ENCODE peak calls at places on chromosomes 5 and 9, in nine cellular contexts. S, Z, C, I, W, Y, O, Q and U are unnamed samples. For H3K27me3, the result is how much of the 10 kb centered on the place peaks cover.

GRCh38 chr9:98860871-98861293 is 53.4 kb downstream of the GALNT12 start:
- DNase-seq in S (no peak), Z (peak), C (no peak), I (peak), W (peak), Y (no peak), O (peak), Q (peak), U (peak)

GRCh38 chr5:93359296-93359957 is 221.6 kb downstream of the NR2F1-AS1 start:
- DNase-seq in S (no peak), Z (peak), C (no peak), I (peak), W (no peak), Y (no peak), O (no peak), Q (no peak), U (peak)

GRCh38 chr9:133238851-133239532 is 29.9 kb upstream of the OBP2B start:
- DNase-seq in S (peak), Z (peak), C (peak), I (peak), W (peak), Y (peak), O (no peak), Q (peak), U (peak)

GRCh38 chr5:170219615-170220014 is 13.2 kb upstream of the C5orf58 start:
- DNase-seq in S (no peak), Z (peak), C (no peak), I (peak), W (no peak), Y (no peak), O (no peak), Q (no peak), U (peak)

GRCh38 chr9:99135498-99135897 is 30.6 kb downstream of the TGFBR1 start:
- DNase-seq in S (no peak), Z (no peak), C (no peak), I (no peak), W (no peak), Y (no peak), O (no peak), Q (no peak), U (no peak)

GRCh38 chr9:109556061-109556460 is 58.0 kb upstream of the PTPN3 start:
- DNase-seq in S (no peak), Z (peak), C (no peak), I (no peak), W (no peak), Y (no peak), O (no peak), Q (no peak), U (no peak)

GRCh38 chr9:72399391-72399790 is 34.4 kb upstream of the ZFAND5 start:
- DNase-seq in S (no peak), Z (no peak), C (no peak), I (no peak), W (no peak), Y (no peak), O (no peak), Q (no peak), U (no peak)

GRCh38 chr9:86126998-86127972 is 27.9 kb upstream of the GOLM1 start:
- DNase-seq in S (peak), Z (peak), C (peak), I (peak), W (no peak), Y (no peak), O (no peak), Q (peak), U (peak)

GRCh38 chr9:71980266-71981018 is 69.0 kb downstream of the C9orf85 start:
- DNase-seq in S (no peak), Z (no peak), C (no peak), I (no peak), W (no peak), Y (no peak), O (no peak), Q (no peak), U (no peak)

GRCh38 chr9:35568196-35568595 is 36.9 kb upstream of the TESK1 start:
- DNase-seq in S (no peak), Z (no peak), C (no peak), I (no peak), W (no peak), Y (no peak), O (no peak), Q (no peak), U (no peak)

GRCh38 chr5:132747693-132748440 is 641 bp downstream of the CCNI2 start:
- DNase-seq in S (peak), Z (no peak), C (no peak), I (no peak), W (no peak), Y (no peak), O (no peak), Q (no peak), U (no peak)

GRCh38 chr5:150613991-150614650 is 26.3 kb upstream of the SYNPO start:
- DNase-seq in S (peak), Z (no peak), C (no peak), I (no peak), W (no peak), Y (no peak), O (no peak), Q (peak), U (no peak)

GRCh38 chr9:104836235-104836634 is 72.3 kb downstream of the NIPSNAP3B start:
- DNase-seq in S (no peak), Z (peak), C (no peak), I (peak), W (peak), Y (no peak), O (no peak), Q (no peak), U (no peak)

GRCh38 chr5:67163231-67163756 is 33.3 kb downstream of the CD180 start:
- DNase-seq in S (no peak), Z (no peak), C (no peak), I (no peak), W (no peak), Y (no peak), O (no peak), Q (no peak), U (no peak)

GRCh38 chr9:137829260-137829996 is 48.2 kb upstream of the CACNA1B start:
- DNase-seq in S (no peak), Z (no peak), C (no peak), I (no peak), W (no peak), Y (no peak), O (no peak), Q (no peak), U (no peak)

GRCh38 chr5:129067745-129068144 is 26.8 kb upstream of the ISOC1 start:
- DNase-seq in S (no peak), Z (no peak), C (no peak), I (no peak), W (no peak), Y (no peak), O (no peak), Q (no peak), U (no peak)

GRCh38 chr5:180618830-180619562 is 27.7 kb upstream of the SCGB3A1 start:
- DNase-seq in S (peak), Z (no peak), C (no peak), I (peak), W (peak), Y (peak), O (no peak), Q (no peak), U (peak)

GRCh38 chr9:79221084-79221483 is 350.7 kb upstream of the TLE4 start:
- DNase-seq in S (no peak), Z (peak), C (no peak), I (peak), W (no peak), Y (no peak), O (no peak), Q (no peak), U (peak)

GRCh38 chr5:127849436-127849835 is 146.2 kb downstream of the CCDC192 start:
- DNase-seq in S (no peak), Z (peak), C (no peak), I (no peak), W (no peak), Y (no peak), O (no peak), Q (no peak), U (no peak)

GRCh38 chr5:55481293-55481900 is 53.4 kb downstream of the PLPP1 start:
- DNase-seq in S (no peak), Z (no peak), C (no peak), I (no peak), W (no peak), Y (no peak), O (no peak), Q (no peak), U (no peak)

GRCh38 chr5:58366461-58366860 is 93.4 kb downstream of the PLK2 start:
- DNase-seq in S (no peak), Z (peak), C (no peak), I (peak), W (no peak), Y (no peak), O (no peak), Q (no peak), U (peak)

GRCh38 chr9:88536951-88537742 is 2.2 kb downstream of the NXNL2 start:
- DNase-seq in S (no peak), Z (peak), C (no peak), I (no peak), W (no peak), Y (no peak), O (no peak), Q (peak), U (no peak)

GRCh38 chr5:150999704-151000452 is 20.5 kb upstream of the GPX3 start:
- DNase-seq in S (peak), Z (peak), C (no peak), I (peak), W (no peak), Y (no peak), O (peak), Q (peak), U (peak)

GRCh38 chr5:27328480-27328879 is 290.1 kb upstream of the CDH9 start:
- DNase-seq in S (no peak), Z (peak), C (peak), I (peak), W (no peak), Y (no peak), O (no peak), Q (no peak), U (peak)

GRCh38 chr5:16418471-16418922 is 47.1 kb downstream of the ZNF622 start:
- DNase-seq in S (no peak), Z (no peak), C (no peak), I (no peak), W (peak), Y (no peak), O (no peak), Q (peak), U (no peak)

GRCh38 chr5:149256451-149256850 is 15.2 kb upstream of the AFAP1L1 start:
- DNase-seq in S (no peak), Z (peak), C (no peak), I (peak), W (no peak), Y (no peak), O (no peak), Q (no peak), U (no peak)

GRCh38 chr9:90956026-90956810 is 154.6 kb downstream of the SYK start:
- DNase-seq in S (no peak), Z (no peak), C (no peak), I (peak), W (no peak), Y (no peak), O (peak), Q (no peak), U (peak)

GRCh38 chr5:106956901-106957300 is 713.8 kb downstream of the EFNA5 start:
- DNase-seq in S (no peak), Z (no peak), C (no peak), I (no peak), W (peak), Y (no peak), O (no peak), Q (no peak), U (no peak)

GRCh38 chr5:139808481-139809330 is 13.1 kb downstream of the PSD2 start:
- DNase-seq in S (peak), Z (peak), C (no peak), I (peak), W (no peak), Y (no peak), O (no peak), Q (peak), U (peak)

GRCh38 chr5:39015743-39016586 is 58.2 kb downstream of the RICTOR start:
- DNase-seq in S (no peak), Z (peak), C (peak), I (peak), W (peak), Y (no peak), O (no peak), Q (no peak), U (peak)

GRCh38 chr5:159099049-159099760 is 511 bp downstream of the EBF1 start:
- DNase-seq in S (peak), Z (peak), C (no peak), I (peak), W (peak), Y (no peak), O (no peak), Q (peak), U (no peak)

GRCh38 chr5:159097461-159098284 is 2.0 kb downstream of the EBF1 start:
- DNase-seq in S (peak), Z (no peak), C (no peak), I (peak), W (no peak), Y (peak), O (no peak), Q (peak), U (peak)

GRCh38 chr5:159096555-159097460 is 2.9 kb downstream of the EBF1 start:
- DNase-seq in S (no peak), Z (no peak), C (no peak), I (no peak), W (no peak), Y (no peak), O (no peak), Q (peak), U (no peak)

GRCh38 chr5:159100022-159100927 is 559 bp upstream of the EBF1 start:
- DNase-seq in S (peak), Z (peak), C (no peak), I (peak), W (peak), Y (no peak), O (peak), Q (peak), U (peak)

DNA sequence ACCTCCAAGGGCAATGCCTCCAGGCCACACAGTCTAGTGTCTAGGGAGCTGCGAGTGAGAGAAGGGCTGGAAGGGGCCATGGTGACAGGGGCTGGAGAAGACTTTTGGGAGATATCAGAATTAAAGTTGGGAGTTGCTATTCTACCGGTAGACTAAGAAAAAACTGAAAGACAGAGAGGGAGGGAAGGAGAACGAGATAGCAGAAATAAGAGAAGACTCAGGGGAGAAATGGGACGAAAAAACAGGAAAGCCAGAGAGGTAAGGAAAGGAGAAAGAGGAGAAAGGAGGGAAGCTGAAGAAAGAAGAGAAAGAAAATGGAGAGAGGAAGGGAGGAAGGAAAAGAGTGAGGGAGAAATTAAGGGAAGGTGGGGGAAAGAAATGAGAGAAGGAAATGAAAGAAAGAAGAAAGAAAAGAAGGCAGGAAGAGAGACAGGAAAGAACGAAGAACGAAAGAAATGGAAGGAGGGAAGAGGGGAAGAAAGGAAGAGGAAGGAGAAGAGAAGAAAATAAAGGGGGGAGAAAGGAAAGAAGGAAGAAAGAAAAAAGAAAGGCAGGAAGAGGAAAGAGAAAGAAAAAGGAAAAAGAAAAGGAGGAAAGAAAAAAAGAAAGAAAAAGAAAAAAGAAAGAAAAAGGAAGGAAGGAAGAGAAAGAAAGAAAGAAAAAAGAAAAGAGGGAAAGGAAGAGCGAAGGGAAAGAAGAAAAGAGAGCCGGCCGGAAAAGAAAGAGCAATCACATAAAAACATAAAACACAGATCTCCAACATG is 1.2 kb downstream of the EBF1 start:
- DNase-seq in S (no peak), Z (no peak), C (no peak), I (no peak), W (no peak), Y (no peak), O (no peak), Q (no peak), U (no peak)
- TF ChIP-seq CTCF in S (no peak), Z (no peak), C (no peak), I (no peak), W (no peak), Y (no peak), O (no peak), Q (no peak), U (no peak)

GRCh38 chr9:70043285-70043684 is 363 bp upstream of the MAMDC2 start:
- DNase-seq in S (no peak), Z (no peak), C (no peak), I (no peak), W (no peak), Y (no peak), O (no peak), Q (no peak), U (no peak)
- H3K4me3 ChIP-seq in S (peak), Z (no peak), C (no peak), I (no peak), W (no peak), Y (no peak), O (peak), Q (peak), U (peak)

DNA sequence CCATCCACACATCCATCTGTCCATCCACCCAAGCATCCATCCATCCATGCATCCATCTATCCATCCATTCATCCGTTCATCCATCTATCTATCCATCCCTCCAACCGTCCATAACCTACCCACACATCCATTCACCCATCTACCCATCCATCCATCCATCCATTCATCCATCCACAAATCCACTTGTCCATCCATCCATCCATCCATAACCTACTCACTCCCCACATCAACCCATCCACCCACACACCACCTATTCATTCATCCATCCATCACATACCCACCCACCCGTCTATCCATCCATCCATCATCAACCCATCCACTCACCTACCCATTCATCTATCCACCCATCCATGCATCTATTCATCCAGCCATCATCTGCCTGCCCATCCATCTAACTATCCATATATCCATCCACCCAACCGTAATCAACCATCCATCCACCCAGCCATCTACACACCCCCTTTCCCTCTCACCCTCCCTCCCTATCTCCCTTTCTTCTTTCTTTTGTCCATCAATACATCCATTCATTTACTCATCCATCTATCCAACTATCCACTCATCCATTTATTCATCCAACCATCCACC is 43.6 kb upstream of the CLPTM1L start:
- DNase-seq in S (no peak), Z (no peak), C (no peak), I (no peak), W (no peak), Y (no peak), O (no peak), Q (no peak), U (no peak)
- H3K27me3 ChIP-seq in S (under half), Z (under half), C (under half), I (under half), W (under half), Y (under half), O (under half), Q (under half), U (under half)

GRCh38 chr5:177300236-177300880 is 3.2 kb downstream of the RAB24 start:
- DNase-seq in S (no peak), Z (peak), C (no peak), I (peak), W (no peak), Y (peak), O (peak), Q (no peak), U (peak)
- TF ChIP-seq CTCF in S (peak), Z (peak), C (no peak), I (peak), W (no peak), Y (no peak), O (no peak), Q (no peak), U (peak)

DNA sequence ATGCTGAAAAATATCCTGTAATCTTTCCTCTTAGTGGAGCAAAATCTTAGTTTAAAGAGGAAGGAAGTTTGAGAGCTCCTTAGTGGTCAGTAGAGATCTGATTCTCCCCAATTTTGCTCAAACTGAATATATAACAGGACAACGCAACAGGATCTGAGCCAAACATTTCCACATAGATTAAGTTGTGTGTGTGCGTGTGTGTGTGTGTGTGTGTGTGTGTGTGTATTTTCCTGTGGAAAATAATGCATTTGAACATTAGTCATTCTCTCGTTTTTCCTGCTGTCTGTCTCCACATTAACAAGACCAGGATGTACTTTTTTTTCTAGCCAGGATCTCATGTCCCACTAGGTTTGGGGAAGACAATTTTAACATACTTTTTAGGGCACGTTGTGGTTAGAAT is 312.1 kb upstream of the CDH18 start:
- DNase-seq in S (no peak), Z (no peak), C (no peak), I (no peak), W (no peak), Y (no peak), O (no peak), Q (no peak), U (no peak)
- H3K4me3 ChIP-seq in S (no peak), Z (no peak), C (no peak), I (no peak), W (no peak), Y (no peak), O (no peak), Q (no peak), U (no peak)

GRCh38 chr5:119897537-119898370 is 268.4 kb downstream of the FAM170A start:
- DNase-seq in S (no peak), Z (no peak), C (no peak), I (no peak), W (no peak), Y (no peak), O (no peak), Q (no peak), U (no peak)
- H3K27me3 ChIP-seq in S (under half), Z (under half), C (under half), I (under half), W (under half), Y (under half), O (under half), Q (under half), U (under half)

DNA sequence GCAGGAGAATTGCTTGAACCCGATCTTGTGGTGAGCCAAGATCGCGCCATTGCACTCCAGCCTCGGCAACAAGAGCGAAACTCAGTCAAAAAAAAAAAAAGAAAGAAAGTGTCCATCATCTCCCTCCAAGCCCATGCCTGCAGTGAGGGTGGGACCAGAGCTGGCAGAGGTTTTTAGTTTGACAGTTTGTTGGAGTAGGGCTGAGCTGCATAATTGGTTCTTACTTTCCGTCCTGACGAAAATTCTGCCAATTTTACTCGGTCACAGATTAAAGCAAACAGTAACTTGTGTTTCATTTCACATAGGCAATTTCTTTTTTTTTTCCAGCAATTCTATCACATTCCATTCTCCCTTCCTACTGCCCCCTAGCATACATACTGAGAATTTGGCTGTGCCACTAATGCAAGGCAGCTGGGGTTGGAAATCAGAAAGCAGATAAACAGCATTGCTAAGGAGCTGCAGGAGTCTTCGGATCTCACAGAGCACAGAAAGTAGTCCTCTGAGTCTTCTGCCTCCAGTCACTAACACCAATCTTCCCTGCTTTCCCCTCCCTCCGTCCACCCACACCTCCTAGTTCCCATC is 132.4 kb downstream of the FRMD3 start:
- DNase-seq in S (no peak), Z (no peak), C (no peak), I (no peak), W (no peak), Y (no peak), O (no peak), Q (no peak), U (no peak)
- TF ChIP-seq CTCF in S (peak), Z (no peak), C (no peak), I (no peak), W (no peak), Y (no peak), O (no peak), Q (no peak), U (no peak)

GRCh38 chr9:135085830-135086546 is 1.5 kb upstream of the OLFM1 start:
- DNase-seq in S (peak), Z (peak), C (peak), I (peak), W (peak), Y (no peak), O (peak), Q (peak), U (peak)
- H3K4me3 ChIP-seq in S (peak), Z (no peak), C (no peak), I (no peak), W (peak), Y (no peak), O (peak), Q (peak), U (no peak)